ENCODE peak calls at places on chromosomes 12 and 14, in six cellular contexts. S, Q, R, F, N and G are unnamed samples.

GRCh38 chr12:91357381-91357780 is 174.8 kb upstream of the DCN start:
- DNase-seq in R (no peak), Q (no peak), S (no peak), F (no peak), N (no peak), G (peak)

GRCh38 chr14:51382506-51382905 is 142.5 kb downstream of the TMX1 start:
- DNase-seq in N (peak), Q (no peak), R (no peak), F (peak), S (no peak), G (no peak)

GRCh38 chr14:63545431-63545830 is 2.3 kb upstream of the PPP2R5E start:
- DNase-seq in S (no peak), N (no peak), R (no peak), F (no peak), Q (no peak), G (no peak)

GRCh38 chr12:6226002-6226700 is 26.0 kb downstream of the CD9 start:
- DNase-seq in Q (peak), S (peak), F (peak), R (no peak), N (no peak), G (no peak)

GRCh38 chr14:55139152-55139551 is 10.1 kb downstream of the LGALS3 start:
- DNase-seq in R (no peak), Q (no peak), N (no peak), S (no peak), F (no peak), G (no peak)

GRCh38 chr14:60085085-60085484 is 6.6 kb upstream of the PCNX4 start:
- DNase-seq in R (no peak), N (no peak), F (no peak), Q (peak), S (no peak), G (no peak)

GRCh38 chr14:50773632-50774541 is 57.1 kb downstream of the NIN start:
- DNase-seq in N (peak), Q (peak), F (peak), S (peak), R (no peak), G (peak)

GRCh38 chr12:95415451-95415850 is 58.5 kb upstream of the METAP2 start:
- DNase-seq in N (no peak), F (no peak), Q (no peak), R (no peak), S (no peak), G (no peak)

GRCh38 chr14:95286649-95287048 is 33.1 kb downstream of the CLMN start:
- DNase-seq in S (no peak), N (no peak), R (no peak), F (no peak), Q (no peak), G (no peak)

GRCh38 chr14:75297417-75298040 is 18.9 kb downstream of the FOS start:
- DNase-seq in N (no peak), F (no peak), Q (no peak), R (no peak), S (no peak), G (no peak)

GRCh38 chr14:20873370-20874177 is 17.6 kb upstream of the RNASE3 start:
- DNase-seq in Q (peak), R (peak), F (peak), S (no peak), N (peak), G (peak)

GRCh38 chr14:71488703-71489141 is 443.5 kb upstream of the RGS6 start:
- DNase-seq in N (no peak), Q (peak), F (no peak), S (peak), R (no peak), G (no peak)

GRCh38 chr12:26719852-26720251 is 113.1 kb downstream of the ITPR2 start:
- DNase-seq in Q (no peak), S (no peak), N (no peak), F (no peak), R (no peak), G (no peak)

GRCh38 chr14:102050625-102051024 is 36.2 kb downstream of the HSP90AA1 start:
- DNase-seq in F (peak), Q (peak), R (peak), N (no peak), S (peak), G (no peak)

GRCh38 chr12:10673660-10674384 is at the start of gene STYK1:
- DNase-seq in S (peak), N (peak), F (peak), Q (peak), R (peak), G (peak)

GRCh38 chr12:104286538-104287482 is 16.7 kb upstream of the EID3 start:
- DNase-seq in S (peak), F (peak), N (peak), R (peak), Q (peak), G (peak)

GRCh38 chr14:61281186-61281676 is at the start of gene TMEM30B:
- DNase-seq in Q (no peak), S (no peak), F (peak), N (no peak), R (peak), G (peak)

GRCh38 chr14:93299831-93300230 is 33.0 kb downstream of the BTBD7 start:
- DNase-seq in Q (no peak), N (no peak), S (no peak), R (no peak), F (no peak), G (no peak)

GRCh38 chr14:61528591-61529021 is 166.7 kb upstream of the HIF1A start:
- DNase-seq in S (no peak), Q (peak), N (no peak), F (no peak), R (no peak), G (no peak)

GRCh38 chr12:124336742-124337520 is 42.0 kb downstream of the RFLNA start:
- DNase-seq in Q (no peak), R (peak), S (no peak), F (no peak), N (no peak), G (no peak)

GRCh38 chr12:124833693-124834122 is 30.0 kb downstream of the SCARB1 start:
- DNase-seq in S (peak), N (peak), F (no peak), Q (no peak), R (peak), G (no peak)

GRCh38 chr12:103841690-103842584 is 903 bp upstream of the NT5DC3 start:
- DNase-seq in N (no peak), R (peak), F (no peak), Q (peak), S (peak), G (peak)

GRCh38 chr12:31387466-31387865 is 61.5 kb upstream of the SINHCAF start:
- DNase-seq in S (no peak), F (no peak), N (peak), Q (peak), R (no peak), G (no peak)

GRCh38 chr14:21204167-21205025 is 48.5 kb upstream of the OR5AU1 start:
- DNase-seq in Q (no peak), N (no peak), F (no peak), S (no peak), R (no peak), G (no peak)

GRCh38 chr12:108803428-108804105 is 53.8 kb downstream of the SSH1 start:
- DNase-seq in R (no peak), F (peak), N (peak), Q (peak), S (peak), G (peak)

GRCh38 chr12:68529466-68529865 is 81.2 kb upstream of the RAP1B start:
- DNase-seq in S (peak), N (no peak), F (no peak), R (no peak), Q (peak), G (no peak)

GRCh38 chr14:92668266-92668973 is 80.0 kb downstream of the LGMN start:
- DNase-seq in N (no peak), Q (no peak), F (no peak), R (peak), S (no peak), G (no peak)

GRCh38 chr12:98470469-98471082 is 44.8 kb upstream of the TMPO start:
- DNase-seq in Q (no peak), S (no peak), R (no peak), F (no peak), N (no peak), G (no peak)

GRCh38 chr12:56103066-56103711 is 1.2 kb upstream of the PA2G4 start:
- DNase-seq in R (no peak), N (no peak), Q (no peak), S (no peak), F (no peak), G (no peak)

GRCh38 chr12:56104815-56105476 is 587 bp downstream of the PA2G4 start:
- DNase-seq in F (no peak), N (peak), Q (no peak), R (peak), S (no peak), G (peak)

GRCh38 chr12:56105503-56105902 is 1.1 kb downstream of the PA2G4 start:
- DNase-seq in Q (no peak), R (no peak), S (no peak), F (no peak), N (no peak), G (no peak)

GRCh38 chr12:56103823-56104108 is 593 bp upstream of the PA2G4 start:
- DNase-seq in S (no peak), R (no peak), N (no peak), F (no peak), Q (no peak), G (no peak)

DNA sequence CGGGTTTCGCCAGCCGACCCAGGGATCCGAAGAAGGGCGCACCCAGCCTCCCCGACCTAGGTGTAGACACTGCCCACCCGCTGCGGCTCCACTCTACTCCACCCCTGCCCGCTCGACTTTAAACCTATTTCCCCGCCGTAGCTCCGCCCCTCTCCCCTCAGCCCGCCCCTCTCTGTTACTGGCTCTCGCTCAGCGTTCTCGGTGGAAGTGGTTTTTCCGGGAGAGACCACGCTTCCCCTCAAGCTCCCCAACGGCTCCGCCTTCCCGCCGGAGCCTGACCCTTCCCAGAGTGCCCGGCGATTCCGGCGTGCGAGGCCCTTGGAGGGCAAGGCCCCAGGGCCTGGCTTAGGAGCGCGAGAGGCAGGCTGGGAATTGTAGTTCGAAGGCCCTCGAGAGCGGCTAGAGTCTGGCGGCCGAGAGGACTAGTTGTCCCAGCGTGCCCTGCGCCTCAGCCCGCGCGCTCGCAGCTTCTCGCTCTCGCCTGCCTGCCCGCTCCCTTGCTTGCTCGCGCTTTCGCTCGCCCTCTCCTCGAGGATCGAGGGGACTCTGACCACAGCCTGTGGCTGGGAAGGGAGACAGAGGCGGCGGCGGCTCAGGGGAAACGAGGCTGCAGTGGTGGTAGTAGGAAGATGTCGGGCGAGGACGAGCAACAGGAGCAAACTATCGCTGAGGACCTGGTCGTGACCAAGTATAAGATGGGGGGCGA is at the start of gene PA2G4:
- DNase-seq in S (peak), R (peak), N (peak), Q (peak), F (peak), G (peak)
- TF ChIP-seq CTCF in S (no peak), R (no peak), N (no peak), Q (no peak), F (peak), G (no peak)

GRCh38 chr12:8644345-8645248 is 18.0 kb downstream of the MFAP5 start:
- DNase-seq in N (no peak), S (no peak), F (no peak), R (no peak), Q (no peak), G (no peak)
- TF ChIP-seq CTCF in N (no peak), S (no peak), F (no peak), R (no peak), Q (no peak), G (no peak)

DNA sequence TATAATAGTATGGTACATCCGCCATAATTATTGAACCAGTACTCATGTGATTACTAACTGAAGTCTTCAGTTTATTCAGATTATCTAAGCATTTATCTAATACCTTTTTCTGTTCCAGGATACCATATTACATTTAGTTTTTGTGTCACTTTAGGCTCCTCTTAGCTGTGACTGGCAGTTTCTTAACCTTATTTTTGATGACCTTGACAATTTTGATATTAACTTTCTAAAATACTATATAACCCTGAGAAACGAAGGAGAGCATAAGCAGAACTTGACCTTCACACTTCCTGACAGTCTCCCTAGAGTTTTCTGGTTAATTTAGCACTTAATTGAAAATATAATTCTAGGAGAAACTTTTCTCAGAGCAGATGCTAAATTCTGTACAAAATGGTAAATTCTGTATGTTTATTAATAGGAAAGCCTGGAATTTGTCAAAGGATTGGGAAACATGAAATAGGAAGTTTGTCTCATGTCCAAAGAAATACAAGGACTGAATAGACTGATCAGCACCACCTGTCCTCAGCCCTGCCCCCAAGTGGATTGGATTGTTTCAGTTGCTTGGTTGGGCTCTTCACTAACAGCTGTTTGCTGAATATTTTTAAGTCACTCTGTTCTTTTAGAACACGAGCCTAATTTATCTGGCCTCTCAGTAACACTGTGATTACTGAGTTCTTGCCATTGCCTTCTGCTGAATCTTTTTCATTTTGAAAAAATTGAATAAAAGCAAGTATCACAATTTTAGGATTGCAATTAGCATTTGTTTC is 6.0 kb downstream of the BICDL1 start:
- DNase-seq in S (no peak), Q (no peak), N (no peak), F (no peak), R (no peak), G (no peak)
- TF ChIP-seq CTCF in S (no peak), Q (no peak), N (no peak), F (no peak), R (no peak), G (no peak)

GRCh38 chr12:86729798-86730197 is 473.6 kb upstream of the MGAT4C start:
- DNase-seq in R (no peak), F (no peak), N (no peak), Q (no peak), S (no peak), G (no peak)
- TF ChIP-seq CTCF in R (no peak), F (no peak), N (no peak), Q (no peak), S (no peak), G (no peak)

DNA sequence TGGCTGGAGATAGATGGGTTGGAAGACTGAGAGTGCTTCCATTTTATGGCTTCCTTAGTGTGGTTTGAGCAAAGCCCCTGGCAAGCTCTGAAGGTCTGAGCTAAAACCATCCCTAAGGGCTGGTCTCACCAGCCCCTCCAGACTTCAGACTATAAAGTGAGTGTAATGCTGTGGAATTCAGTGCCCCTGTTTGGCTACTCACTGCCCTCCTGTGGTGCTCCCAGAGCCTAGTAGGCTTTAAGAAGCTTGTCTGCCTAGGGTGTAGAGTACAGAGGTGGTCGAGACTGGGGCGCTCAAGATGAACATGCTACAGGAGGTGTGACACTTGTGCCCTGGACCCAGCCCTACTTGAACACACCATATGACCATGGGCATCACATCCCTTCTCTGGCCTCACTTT is 246.7 kb upstream of the FKBP4 start:
- DNase-seq in R (no peak), Q (no peak), S (no peak), F (no peak), N (peak), G (no peak)
- TF ChIP-seq CTCF in R (no peak), Q (no peak), S (no peak), F (no peak), N (no peak), G (no peak)

GRCh38 chr12:52670506-52670905 is 9.7 kb downstream of the KRT1 start:
- DNase-seq in Q (no peak), S (no peak), R (no peak), F (no peak), N (no peak), G (no peak)

GRCh38 chr12:52669426-52669825 is 10.8 kb downstream of the KRT1 start:
- DNase-seq in F (no peak), R (no peak), S (no peak), Q (no peak), N (no peak), G (no peak)

GRCh38 chr12:52670961-52671360 is 9.2 kb downstream of the KRT1 start:
- DNase-seq in N (no peak), R (no peak), Q (no peak), S (no peak), F (no peak), G (no peak)

GRCh38 chr12:52667931-52668330 is 12.3 kb downstream of the KRT1 start:
- DNase-seq in R (no peak), N (no peak), S (no peak), Q (no peak), F (no peak), G (no peak)

GRCh38 chr12:52667509-52667908 is 12.7 kb downstream of the KRT1 start:
- DNase-seq in Q (no peak), N (no peak), R (no peak), S (no peak), F (no peak), G (no peak)
- TF ChIP-seq CTCF in Q (peak), N (peak), R (no peak), S (no peak), F (no peak), G (no peak)

DNA sequence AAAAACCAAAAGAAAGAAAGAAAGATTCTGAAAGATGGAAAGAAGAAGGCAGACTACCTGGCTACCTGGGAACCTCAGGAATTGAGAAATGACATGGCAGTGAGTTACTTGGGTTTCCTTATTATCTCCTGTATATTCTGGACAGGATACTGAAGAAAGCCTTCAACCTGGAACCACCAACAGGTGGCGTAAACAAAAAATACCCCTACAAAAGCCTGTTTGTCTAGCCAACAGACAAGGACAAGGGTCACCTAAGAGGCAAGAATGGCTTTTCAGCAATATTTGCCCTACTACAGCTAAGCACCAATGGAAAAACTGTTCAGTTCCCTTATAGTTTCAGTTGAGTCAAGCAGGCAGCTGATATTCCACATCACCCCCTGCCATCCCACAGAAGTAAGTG is 274.9 kb downstream of the GPHN start:
- DNase-seq in N (no peak), S (no peak), Q (no peak), R (no peak), F (no peak), G (no peak)
- TF ChIP-seq CTCF in N (no peak), S (no peak), Q (no peak), R (no peak), F (no peak), G (no peak)

GRCh38 chr14:104399432-104400155 is 180.0 kb upstream of the C14orf180 start:
- DNase-seq in S (no peak), R (no peak), N (peak), F (no peak), Q (no peak), G (no peak)
- TF ChIP-seq CTCF in S (no peak), R (no peak), N (no peak), F (no peak), Q (no peak), G (no peak)

DNA sequence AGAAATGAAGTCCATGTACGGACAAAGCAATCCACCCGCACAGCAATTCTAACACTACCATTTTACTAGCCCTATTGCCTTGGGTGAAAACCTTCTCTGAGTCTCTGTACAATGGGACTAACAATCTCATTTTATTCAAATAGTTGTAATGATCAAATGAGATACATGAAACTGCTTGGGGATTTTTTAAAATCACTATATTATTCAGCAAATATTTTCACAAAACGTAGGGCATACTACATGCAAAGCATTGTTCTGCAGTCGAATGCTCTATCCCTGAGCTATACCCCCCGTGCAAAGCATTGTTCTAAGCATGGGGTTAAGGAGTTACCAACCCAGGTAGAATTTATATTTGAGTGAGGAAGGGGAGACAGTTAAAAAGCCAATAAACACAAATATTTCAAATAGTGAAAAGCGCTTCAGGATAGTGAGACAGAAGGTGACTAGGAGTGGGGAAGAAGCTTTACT is 554 bp upstream of the ATF7 start:
- DNase-seq in R (no peak), F (no peak), S (no peak), N (no peak), Q (no peak), G (no peak)
- TF ChIP-seq CTCF in R (no peak), F (no peak), S (no peak), N (no peak), Q (no peak), G (no peak)